ENCODE peak calls at places on chromosome 14, in four cellular contexts. One of them, this sample, is unnamed.

GRCh38 chr14:92514844-92515509 is 1.4 kb downstream of the RIN3 start:
- DNase-seq in Right ventricle myocardium inferior: no peak
- DNase-seq in OCI-LY7: no peak
- DNase-seq in suprapubic skin: no peak
- DNase-seq in this sample: no peak

GRCh38 chr14:74710477-74710876 is 2.4 kb downstream of the AREL1 start:
- DNase-seq in Right ventricle myocardium inferior: no peak
- DNase-seq in suprapubic skin: no peak
- DNase-seq in OCI-LY7: no peak
- DNase-seq in this sample: no peak

GRCh38 chr14:59028476-59029202 is 159.8 kb upstream of the DAAM1 start:
- DNase-seq in Right ventricle myocardium inferior: no peak
- DNase-seq in OCI-LY7: peak; percentile 76
- DNase-seq in suprapubic skin: no peak
- DNase-seq in this sample: peak; percentile 81

GRCh38 chr14:24243336-24243836 is 963 bp upstream of the TINF2 start:
- DNase-seq in Right ventricle myocardium inferior: no peak
- DNase-seq in suprapubic skin: no peak
- DNase-seq in OCI-LY7: peak; percentile 14
- DNase-seq in this sample: peak; percentile 42

GRCh38 chr14:74942164-74942563 is 13.2 kb downstream of the PGF start:
- DNase-seq in Right ventricle myocardium inferior: no peak
- DNase-seq in suprapubic skin: no peak
- DNase-seq in OCI-LY7: peak; percentile 82
- DNase-seq in this sample: no peak

GRCh38 chr14:85414142-85414541 is 115.8 kb upstream of the FLRT2 start:
- DNase-seq in Right ventricle myocardium inferior: no peak
- DNase-seq in OCI-LY7: no peak
- DNase-seq in suprapubic skin: no peak
- DNase-seq in this sample: no peak

GRCh38 chr14:89500303-89500702 is 83.3 kb upstream of the FOXN3 start:
- DNase-seq in Right ventricle myocardium inferior: no peak
- DNase-seq in suprapubic skin: no peak
- DNase-seq in OCI-LY7: no peak
- DNase-seq in this sample: no peak

GRCh38 chr14:100363053-100363452 is 39.9 kb downstream of the SLC25A47 start:
- DNase-seq in OCI-LY7: no peak
- DNase-seq in suprapubic skin: no peak
- DNase-seq in Right ventricle myocardium inferior: no peak
- DNase-seq in this sample: no peak

GRCh38 chr14:98304574-98304973 is 967.4 kb downstream of the BCL11B start:
- DNase-seq in suprapubic skin: no peak
- DNase-seq in Right ventricle myocardium inferior: no peak
- DNase-seq in OCI-LY7: no peak
- DNase-seq in this sample: no peak

GRCh38 chr14:33348510-33348909 is 409.8 kb downstream of the NPAS3 start:
- DNase-seq in Right ventricle myocardium inferior: no peak
- DNase-seq in OCI-LY7: no peak
- DNase-seq in suprapubic skin: no peak
- DNase-seq in this sample: no peak

This sample was measured in NCI-H2171 treated with DMSO at 0.1 percent for 48 hours.